ENCODE peak calls at places on chromosome 2, in seven cellular contexts. One of them, this sample, is unnamed.
A peak's percentile ranks its signal among the peaks of the same experiment; 100 is the strongest.

GRCh38 chr2:74025971-74026612 is 41.4 kb downstream of the TET3 start:
- DNase-seq in BE2C: no peak
- DNase-seq in bronchial epithelial cell: peak; percentile 62
- DNase-seq in fibroblast of the aortic adventitia: no peak
- DNase-seq in brain microvascular endothelial cell: no peak
- DNase-seq in WERI-Rb-1: no peak
- DNase-seq in PC-3: no peak
- DNase-seq in this sample: no peak

GRCh38 chr2:117293012-117293411 is 521.5 kb upstream of the DDX18 start:
- DNase-seq in BE2C: no peak
- DNase-seq in bronchial epithelial cell: no peak
- DNase-seq in fibroblast of the aortic adventitia: no peak
- DNase-seq in brain microvascular endothelial cell: no peak
- DNase-seq in WERI-Rb-1: no peak
- DNase-seq in PC-3: no peak
- DNase-seq in this sample: no peak

GRCh38 chr2:8623958-8624591 is 57.8 kb upstream of the ID2 start:
- DNase-seq in BE2C: peak; percentile 55
- DNase-seq in bronchial epithelial cell: no peak
- DNase-seq in fibroblast of the aortic adventitia: no peak
- DNase-seq in brain microvascular endothelial cell: no peak
- DNase-seq in WERI-Rb-1: no peak
- DNase-seq in PC-3: peak; percentile 10
- DNase-seq in this sample: no peak

GRCh38 chr2:220147590-220147989 is 520.2 kb downstream of the SLC4A3 start:
- DNase-seq in BE2C: no peak
- DNase-seq in bronchial epithelial cell: no peak
- DNase-seq in fibroblast of the aortic adventitia: peak; percentile 10
- DNase-seq in brain microvascular endothelial cell: no peak
- DNase-seq in WERI-Rb-1: no peak
- DNase-seq in PC-3: no peak
- DNase-seq in this sample: no peak

GRCh38 chr2:116545611-116546010 is 1268.9 kb upstream of the DDX18 start:
- DNase-seq in BE2C: no peak
- DNase-seq in bronchial epithelial cell: no peak
- DNase-seq in fibroblast of the aortic adventitia: no peak
- DNase-seq in brain microvascular endothelial cell: no peak
- DNase-seq in WERI-Rb-1: no peak
- DNase-seq in PC-3: no peak
- DNase-seq in this sample: no peak

GRCh38 chr2:235669269-235669831 is 175.5 kb downstream of the AGAP1 start:
- DNase-seq in BE2C: peak; percentile 81
- DNase-seq in bronchial epithelial cell: peak; percentile 56
- DNase-seq in fibroblast of the aortic adventitia: peak; percentile 63
- DNase-seq in brain microvascular endothelial cell: peak; percentile 36
- DNase-seq in WERI-Rb-1: peak; percentile 90
- DNase-seq in PC-3: peak; percentile 79
- DNase-seq in this sample: peak; percentile 21

GRCh38 chr2:145207884-145208283 is 688.0 kb upstream of the ZEB2 start:
- DNase-seq in BE2C: no peak
- DNase-seq in bronchial epithelial cell: no peak
- DNase-seq in fibroblast of the aortic adventitia: no peak
- DNase-seq in brain microvascular endothelial cell: no peak
- DNase-seq in WERI-Rb-1: no peak
- DNase-seq in PC-3: no peak
- DNase-seq in this sample: no peak

GRCh38 chr2:18834341-18834740 is 245.0 kb upstream of the NT5C1B start:
- DNase-seq in BE2C: no peak
- DNase-seq in bronchial epithelial cell: peak; percentile 93
- DNase-seq in fibroblast of the aortic adventitia: peak; percentile 86
- DNase-seq in brain microvascular endothelial cell: peak; percentile 35
- DNase-seq in WERI-Rb-1: no peak
- DNase-seq in PC-3: peak; percentile 84
- DNase-seq in this sample: no peak

GRCh38 chr2:46411245-46411641 is 68.1 kb upstream of the TMEM247 start:
- DNase-seq in BE2C: no peak
- DNase-seq in bronchial epithelial cell: peak; percentile 69
- DNase-seq in fibroblast of the aortic adventitia: no peak
- DNase-seq in brain microvascular endothelial cell: no peak
- DNase-seq in WERI-Rb-1: no peak
- DNase-seq in PC-3: peak; percentile 96
- DNase-seq in this sample: no peak

GRCh38 chr2:15112216-15112615 is 448.9 kb downstream of the NBAS start:
- DNase-seq in BE2C: no peak
- DNase-seq in bronchial epithelial cell: peak; percentile 14
- DNase-seq in fibroblast of the aortic adventitia: peak; percentile 40
- DNase-seq in brain microvascular endothelial cell: no peak
- DNase-seq in WERI-Rb-1: no peak
- DNase-seq in PC-3: peak; percentile 15
- DNase-seq in this sample: peak; percentile 3

GRCh38 chr2:128714861-128715312 is 396.2 kb upstream of the HS6ST1 start:
- DNase-seq in BE2C: no peak
- DNase-seq in bronchial epithelial cell: no peak
- DNase-seq in fibroblast of the aortic adventitia: no peak
- DNase-seq in brain microvascular endothelial cell: no peak
- DNase-seq in WERI-Rb-1: no peak
- DNase-seq in PC-3: no peak
- DNase-seq in this sample: no peak

GRCh38 chr2:29189052-29189451 is 73.8 kb downstream of the CLIP4 start:
- DNase-seq in BE2C: no peak
- DNase-seq in bronchial epithelial cell: no peak
- DNase-seq in fibroblast of the aortic adventitia: no peak
- DNase-seq in brain microvascular endothelial cell: no peak
- DNase-seq in WERI-Rb-1: no peak
- DNase-seq in PC-3: no peak
- DNase-seq in this sample: no peak

GRCh38 chr2:47803363-47803762 is 20.4 kb downstream of the MSH6 start:
- DNase-seq in BE2C: no peak
- DNase-seq in bronchial epithelial cell: no peak
- DNase-seq in fibroblast of the aortic adventitia: no peak
- DNase-seq in brain microvascular endothelial cell: no peak
- DNase-seq in WERI-Rb-1: no peak
- DNase-seq in PC-3: no peak
- DNase-seq in this sample: no peak

GRCh38 chr2:217820066-217820819 is 182.6 kb downstream of the TNS1 start:
- DNase-seq in BE2C: no peak
- DNase-seq in bronchial epithelial cell: no peak
- DNase-seq in fibroblast of the aortic adventitia: peak; percentile 45
- DNase-seq in brain microvascular endothelial cell: no peak
- DNase-seq in WERI-Rb-1: no peak
- DNase-seq in PC-3: no peak
- DNase-seq in this sample: no peak

GRCh38 chr2:28240937-28241336 is 151.7 kb upstream of the FOSL2 start:
- DNase-seq in BE2C: no peak
- DNase-seq in bronchial epithelial cell: no peak
- DNase-seq in fibroblast of the aortic adventitia: no peak
- DNase-seq in brain microvascular endothelial cell: no peak
- DNase-seq in WERI-Rb-1: no peak
- DNase-seq in PC-3: no peak
- DNase-seq in this sample: no peak

GRCh38 chr2:126707191-126707590 is 51.2 kb downstream of the GYPC start:
- DNase-seq in BE2C: no peak
- DNase-seq in bronchial epithelial cell: no peak
- DNase-seq in fibroblast of the aortic adventitia: no peak
- DNase-seq in brain microvascular endothelial cell: no peak
- DNase-seq in WERI-Rb-1: no peak
- DNase-seq in PC-3: no peak
- DNase-seq in this sample: no peak

GRCh38 chr2:229205704-229206103 is 65.4 kb downstream of the PID1 start:
- DNase-seq in BE2C: no peak
- DNase-seq in bronchial epithelial cell: no peak
- DNase-seq in fibroblast of the aortic adventitia: no peak
- DNase-seq in brain microvascular endothelial cell: no peak
- DNase-seq in WERI-Rb-1: no peak
- DNase-seq in PC-3: no peak
- DNase-seq in this sample: no peak

GRCh38 chr2:201558232-201558631 is 85.1 kb downstream of the TMEM237 start:
- DNase-seq in BE2C: no peak
- DNase-seq in bronchial epithelial cell: no peak
- DNase-seq in fibroblast of the aortic adventitia: no peak
- DNase-seq in brain microvascular endothelial cell: no peak
- DNase-seq in WERI-Rb-1: no peak
- DNase-seq in PC-3: peak; percentile 25
- DNase-seq in this sample: no peak

GRCh38 chr2:159455330-159455918 is 160.9 kb downstream of the BAZ2B start:
- DNase-seq in BE2C: no peak
- DNase-seq in bronchial epithelial cell: no peak
- DNase-seq in fibroblast of the aortic adventitia: peak; percentile 17
- DNase-seq in brain microvascular endothelial cell: no peak
- DNase-seq in WERI-Rb-1: no peak
- DNase-seq in PC-3: no peak
- DNase-seq in this sample: no peak

GRCh38 chr2:43082111-43082877 is 144.1 kb downstream of the ZFP36L2 start:
- DNase-seq in BE2C: peak; percentile 95
- DNase-seq in bronchial epithelial cell: peak; percentile 87
- DNase-seq in fibroblast of the aortic adventitia: peak; percentile 90
- DNase-seq in brain microvascular endothelial cell: peak; percentile 91
- DNase-seq in WERI-Rb-1: peak; percentile 75
- DNase-seq in PC-3: peak; percentile 47
- DNase-seq in this sample: peak; percentile 91

GRCh38 chr2:46813046-46813445 is 102.6 kb downstream of the MCFD2 start:
- DNase-seq in BE2C: peak; percentile 72
- DNase-seq in bronchial epithelial cell: no peak
- DNase-seq in fibroblast of the aortic adventitia: peak; percentile 98
- DNase-seq in brain microvascular endothelial cell: no peak
- DNase-seq in WERI-Rb-1: no peak
- DNase-seq in PC-3: no peak
- DNase-seq in this sample: no peak

GRCh38 chr2:221465776-221466175 is 106.3 kb downstream of the EPHA4 start:
- DNase-seq in BE2C: no peak
- DNase-seq in bronchial epithelial cell: no peak
- DNase-seq in fibroblast of the aortic adventitia: no peak
- DNase-seq in brain microvascular endothelial cell: no peak
- DNase-seq in WERI-Rb-1: no peak
- DNase-seq in PC-3: no peak
- DNase-seq in this sample: no peak

GRCh38 chr2:238299803-238300202 is 11.4 kb upstream of the PER2 start:
- DNase-seq in BE2C: no peak
- DNase-seq in bronchial epithelial cell: no peak
- DNase-seq in fibroblast of the aortic adventitia: no peak
- DNase-seq in brain microvascular endothelial cell: no peak
- DNase-seq in WERI-Rb-1: no peak
- DNase-seq in PC-3: no peak
- DNase-seq in this sample: no peak

GRCh38 chr2:11370377-11371098 is 26.1 kb upstream of the ROCK2 start:
- DNase-seq in BE2C: no peak
- DNase-seq in bronchial epithelial cell: peak; percentile 86
- DNase-seq in fibroblast of the aortic adventitia: no peak
- DNase-seq in brain microvascular endothelial cell: no peak
- DNase-seq in WERI-Rb-1: no peak
- DNase-seq in PC-3: peak; percentile 94
- DNase-seq in this sample: no peak

GRCh38 chr2:45169339-45170190 is 160.3 kb upstream of the SIX2 start:
- DNase-seq in BE2C: peak; percentile 45
- DNase-seq in bronchial epithelial cell: peak; percentile 3
- DNase-seq in fibroblast of the aortic adventitia: no peak
- DNase-seq in brain microvascular endothelial cell: peak; percentile 17
- DNase-seq in WERI-Rb-1: peak; percentile 39
- DNase-seq in PC-3: peak; percentile 39
- DNase-seq in this sample: no peak

GRCh38 chr2:128625966-128626757 is 307.5 kb upstream of the HS6ST1 start:
- DNase-seq in BE2C: no peak
- DNase-seq in bronchial epithelial cell: no peak
- DNase-seq in fibroblast of the aortic adventitia: no peak
- DNase-seq in brain microvascular endothelial cell: no peak
- DNase-seq in WERI-Rb-1: no peak
- DNase-seq in PC-3: no peak
- DNase-seq in this sample: no peak

GRCh38 chr2:139411236-139411635 is 631.0 kb upstream of the NXPH2 start:
- DNase-seq in BE2C: no peak
- DNase-seq in bronchial epithelial cell: no peak
- DNase-seq in fibroblast of the aortic adventitia: no peak
- DNase-seq in brain microvascular endothelial cell: no peak
- DNase-seq in WERI-Rb-1: no peak
- DNase-seq in PC-3: no peak
- DNase-seq in this sample: no peak
- H3K4me3 ChIP-seq in BE2C: no peak overlapping the region
- H3K4me3 ChIP-seq in bronchial epithelial cell: no peak overlapping the region
- H3K4me3 ChIP-seq in fibroblast of the aortic adventitia: no peak overlapping the region
- H3K4me3 ChIP-seq in brain microvascular endothelial cell: no peak overlapping the region
- H3K4me3 ChIP-seq in WERI-Rb-1: no peak overlapping the region
- H3K4me3 ChIP-seq in PC-3: no peak overlapping the region
- H3K4me3 ChIP-seq in this sample: no peak overlapping the region

GRCh38 chr2:30234180-30234971 is 3.0 kb downstream of the LBH start:
- DNase-seq in BE2C: no peak
- DNase-seq in bronchial epithelial cell: peak; percentile 98
- DNase-seq in fibroblast of the aortic adventitia: peak; percentile 89
- DNase-seq in brain microvascular endothelial cell: peak; percentile 95
- DNase-seq in WERI-Rb-1: no peak
- DNase-seq in PC-3: peak; percentile 94
- DNase-seq in this sample: no peak

GRCh38 chr2:30231726-30232026 is 342 bp downstream of the LBH start:
- DNase-seq in BE2C: no peak
- DNase-seq in bronchial epithelial cell: no peak
- DNase-seq in fibroblast of the aortic adventitia: no peak
- DNase-seq in brain microvascular endothelial cell: no peak
- DNase-seq in WERI-Rb-1: no peak
- DNase-seq in PC-3: no peak
- DNase-seq in this sample: no peak

GRCh38 chr2:30232027-30232800 is 880 bp downstream of the LBH start:
- DNase-seq in BE2C: peak; percentile 39
- DNase-seq in bronchial epithelial cell: no peak
- DNase-seq in fibroblast of the aortic adventitia: peak; percentile 48
- DNase-seq in brain microvascular endothelial cell: no peak
- DNase-seq in WERI-Rb-1: peak; percentile 66
- DNase-seq in PC-3: no peak
- DNase-seq in this sample: no peak

GRCh38 chr2:30232801-30233130 is 1.4 kb downstream of the LBH start:
- DNase-seq in BE2C: no peak
- DNase-seq in bronchial epithelial cell: no peak
- DNase-seq in fibroblast of the aortic adventitia: peak; percentile 41
- DNase-seq in brain microvascular endothelial cell: no peak
- DNase-seq in WERI-Rb-1: peak; percentile 33
- DNase-seq in PC-3: no peak
- DNase-seq in this sample: no peak

GRCh38 chr2:30233142-30233961 is 2.0 kb downstream of the LBH start:
- DNase-seq in BE2C: no peak
- DNase-seq in bronchial epithelial cell: peak; percentile 19
- DNase-seq in fibroblast of the aortic adventitia: peak; percentile 16
- DNase-seq in brain microvascular endothelial cell: no peak
- DNase-seq in WERI-Rb-1: no peak
- DNase-seq in PC-3: no peak
- DNase-seq in this sample: no peak
- TF ChIP-seq CTCF in BE2C: no peak
- TF ChIP-seq CTCF in bronchial epithelial cell: no peak
- TF ChIP-seq CTCF in fibroblast of the aortic adventitia: no peak
- TF ChIP-seq CTCF in brain microvascular endothelial cell: no peak
- TF ChIP-seq CTCF in WERI-Rb-1: no peak
- TF ChIP-seq CTCF in PC-3: no peak
- TF ChIP-seq CTCF in this sample: no peak

GRCh38 chr2:134230885-134231284 is 23.0 kb upstream of the MGAT5 start:
- DNase-seq in BE2C: no peak
- DNase-seq in bronchial epithelial cell: no peak
- DNase-seq in fibroblast of the aortic adventitia: no peak
- DNase-seq in brain microvascular endothelial cell: no peak
- DNase-seq in WERI-Rb-1: no peak
- DNase-seq in PC-3: no peak
- DNase-seq in this sample: no peak
- H3K4me3 ChIP-seq in BE2C: no peak overlapping the region
- H3K4me3 ChIP-seq in bronchial epithelial cell: no peak overlapping the region
- H3K4me3 ChIP-seq in fibroblast of the aortic adventitia: no peak overlapping the region
- H3K4me3 ChIP-seq in brain microvascular endothelial cell: no peak overlapping the region
- H3K4me3 ChIP-seq in WERI-Rb-1: no peak overlapping the region
- H3K4me3 ChIP-seq in PC-3: no peak overlapping the region
- H3K4me3 ChIP-seq in this sample: no peak overlapping the region

GRCh38 chr2:197075754-197076337 is 149.3 kb upstream of the PGAP1 start:
- DNase-seq in BE2C: peak; percentile 42
- DNase-seq in bronchial epithelial cell: no peak
- DNase-seq in fibroblast of the aortic adventitia: no peak
- DNase-seq in brain microvascular endothelial cell: peak; percentile 17
- DNase-seq in WERI-Rb-1: no peak
- DNase-seq in PC-3: peak; percentile 35
- DNase-seq in this sample: no peak
- TF ChIP-seq CTCF in BE2C: peak; percentile 64
- TF ChIP-seq CTCF in bronchial epithelial cell: peak; percentile 15
- TF ChIP-seq CTCF in fibroblast of the aortic adventitia: peak; percentile 21
- TF ChIP-seq CTCF in brain microvascular endothelial cell: peak; percentile 61
- TF ChIP-seq CTCF in WERI-Rb-1: no peak
- TF ChIP-seq CTCF in PC-3: peak; percentile 78
- TF ChIP-seq CTCF in this sample: peak; percentile 46

This sample was measured in HFF-Myc.